ENCODE peak calls at places on chromosomes 5 and 9, in four cellular contexts. One of them, this sample, is unnamed. For H3K27me3, the result is how much of the 10 kb centered on the place peaks cover.

GRCh38 chr9:88741335-88741734 is 206.4 kb downstream of the NXNL2 start:
- DNase-seq in SK-N-SH: no peak
- DNase-seq in Peyer's patch: no peak
- DNase-seq in psoas muscle: no peak
- DNase-seq in this sample: peak

GRCh38 chr5:125357660-125358059 is 611.2 kb upstream of the ZNF608 start:
- DNase-seq in SK-N-SH: no peak
- DNase-seq in Peyer's patch: no peak
- DNase-seq in psoas muscle: no peak
- DNase-seq in this sample: no peak

GRCh38 chr5:39076757-39077475 is 2.7 kb upstream of the RICTOR start:
- DNase-seq in SK-N-SH: no peak
- DNase-seq in Peyer's patch: no peak
- DNase-seq in psoas muscle: no peak
- DNase-seq in this sample: no peak

GRCh38 chr9:21657966-21658667 is 144.3 kb upstream of the MTAP start:
- DNase-seq in SK-N-SH: no peak
- DNase-seq in Peyer's patch: no peak
- DNase-seq in psoas muscle: no peak
- DNase-seq in this sample: no peak

GRCh38 chr9:70093944-70094343 is 50.3 kb downstream of the MAMDC2 start:
- DNase-seq in SK-N-SH: no peak
- DNase-seq in Peyer's patch: no peak
- DNase-seq in psoas muscle: no peak
- DNase-seq in this sample: no peak

GRCh38 chr9:124771867-124772621 is 933 bp upstream of the NR6A1 start:
- DNase-seq in SK-N-SH: peak
- DNase-seq in Peyer's patch: peak
- DNase-seq in psoas muscle: peak
- DNase-seq in this sample: peak

GRCh38 chr5:31750215-31750614 is 111.3 kb downstream of the PDZD2 start:
- DNase-seq in SK-N-SH: no peak
- DNase-seq in Peyer's patch: no peak
- DNase-seq in psoas muscle: no peak
- DNase-seq in this sample: no peak

GRCh38 chr9:116087246-116087645 is 66.3 kb upstream of the PAPPA start:
- DNase-seq in SK-N-SH: no peak
- DNase-seq in Peyer's patch: no peak
- DNase-seq in psoas muscle: peak
- DNase-seq in this sample: no peak

GRCh38 chr5:158841918-158842317 is 257.8 kb downstream of the EBF1 start:
- DNase-seq in SK-N-SH: no peak
- DNase-seq in Peyer's patch: no peak
- DNase-seq in psoas muscle: no peak
- DNase-seq in this sample: no peak

GRCh38 chr5:14664270-14665109 is at the start of gene OTULIN:
- DNase-seq in SK-N-SH: peak
- DNase-seq in Peyer's patch: peak
- DNase-seq in psoas muscle: peak
- DNase-seq in this sample: peak

GRCh38 chr9:137172907-137173794 is 1.3 kb upstream of the TMEM210 start:
- DNase-seq in SK-N-SH: peak
- DNase-seq in Peyer's patch: no peak
- DNase-seq in psoas muscle: no peak
- DNase-seq in this sample: peak

GRCh38 chr9:71704806-71705205 is 63.5 kb downstream of the CEMIP2 start:
- DNase-seq in SK-N-SH: no peak
- DNase-seq in Peyer's patch: no peak
- DNase-seq in psoas muscle: no peak
- DNase-seq in this sample: no peak

GRCh38 chr5:125603321-125603720 is 819.9 kb upstream of the GRAMD2B start:
- DNase-seq in SK-N-SH: no peak
- DNase-seq in Peyer's patch: no peak
- DNase-seq in psoas muscle: no peak
- DNase-seq in this sample: no peak

GRCh38 chr5:2149196-2149541 is 266.4 kb upstream of the IRX4 start:
- DNase-seq in SK-N-SH: no peak
- DNase-seq in Peyer's patch: no peak
- DNase-seq in psoas muscle: no peak
- DNase-seq in this sample: peak

GRCh38 chr9:23812673-23813072 is 13.4 kb downstream of the ELAVL2 start:
- DNase-seq in SK-N-SH: no peak
- DNase-seq in Peyer's patch: no peak
- DNase-seq in psoas muscle: no peak
- DNase-seq in this sample: no peak

GRCh38 chr9:19492775-19493173 is 84.0 kb downstream of the ACER2 start:
- DNase-seq in SK-N-SH: no peak
- DNase-seq in Peyer's patch: no peak
- DNase-seq in psoas muscle: no peak
- DNase-seq in this sample: no peak

GRCh38 chr9:1042466-1042865 is 7.7 kb upstream of the DMRT2 start:
- DNase-seq in SK-N-SH: peak
- DNase-seq in Peyer's patch: no peak
- DNase-seq in psoas muscle: peak
- DNase-seq in this sample: peak

GRCh38 chr5:647311-647710 is 35.2 kb downstream of the CEP72 start:
- DNase-seq in SK-N-SH: no peak
- DNase-seq in Peyer's patch: no peak
- DNase-seq in psoas muscle: no peak
- DNase-seq in this sample: no peak

GRCh38 chr5:96823900-96824351 is 16.2 kb upstream of the ERAP1 start:
- DNase-seq in SK-N-SH: peak
- DNase-seq in Peyer's patch: no peak
- DNase-seq in psoas muscle: no peak
- DNase-seq in this sample: no peak

GRCh38 chr5:89350684-89351083 is 467.7 kb upstream of the MEF2C start:
- DNase-seq in SK-N-SH: no peak
- DNase-seq in Peyer's patch: no peak
- DNase-seq in psoas muscle: no peak
- DNase-seq in this sample: no peak

GRCh38 chr9:135769489-135770202 is 67.7 kb downstream of the KCNT1 start:
- DNase-seq in SK-N-SH: no peak
- DNase-seq in Peyer's patch: no peak
- DNase-seq in psoas muscle: no peak
- DNase-seq in this sample: peak

GRCh38 chr9:16626577-16627130 is 243.8 kb downstream of the BNC2 start:
- DNase-seq in SK-N-SH: no peak
- DNase-seq in Peyer's patch: no peak
- DNase-seq in psoas muscle: peak
- DNase-seq in this sample: peak

GRCh38 chr5:32767948-32768427 is 56.9 kb downstream of the NPR3 start:
- DNase-seq in SK-N-SH: no peak
- DNase-seq in Peyer's patch: no peak
- DNase-seq in psoas muscle: no peak
- DNase-seq in this sample: no peak

GRCh38 chr9:131610231-131610761 is 65.0 kb downstream of the PRRT1B start:
- DNase-seq in SK-N-SH: no peak
- DNase-seq in Peyer's patch: no peak
- DNase-seq in psoas muscle: no peak
- DNase-seq in this sample: no peak

GRCh38 chr5:173886157-173886556 is 2.0 kb upstream of the CPEB4 start:
- DNase-seq in SK-N-SH: no peak
- DNase-seq in Peyer's patch: no peak
- DNase-seq in psoas muscle: no peak
- DNase-seq in this sample: no peak

GRCh38 chr9:123445981-123446610 is 90.1 kb downstream of the CRB2 start:
- DNase-seq in SK-N-SH: no peak
- DNase-seq in Peyer's patch: no peak
- DNase-seq in psoas muscle: no peak
- DNase-seq in this sample: no peak

GRCh38 chr5:178793156-178793555 is 62.7 kb upstream of the ZNF354A start:
- DNase-seq in SK-N-SH: peak
- DNase-seq in Peyer's patch: no peak
- DNase-seq in psoas muscle: no peak
- DNase-seq in this sample: peak

GRCh38 chr5:79183617-79184016 is 52.3 kb upstream of the JMY start:
- DNase-seq in SK-N-SH: no peak
- DNase-seq in Peyer's patch: no peak
- DNase-seq in psoas muscle: no peak
- DNase-seq in this sample: no peak

DNA sequence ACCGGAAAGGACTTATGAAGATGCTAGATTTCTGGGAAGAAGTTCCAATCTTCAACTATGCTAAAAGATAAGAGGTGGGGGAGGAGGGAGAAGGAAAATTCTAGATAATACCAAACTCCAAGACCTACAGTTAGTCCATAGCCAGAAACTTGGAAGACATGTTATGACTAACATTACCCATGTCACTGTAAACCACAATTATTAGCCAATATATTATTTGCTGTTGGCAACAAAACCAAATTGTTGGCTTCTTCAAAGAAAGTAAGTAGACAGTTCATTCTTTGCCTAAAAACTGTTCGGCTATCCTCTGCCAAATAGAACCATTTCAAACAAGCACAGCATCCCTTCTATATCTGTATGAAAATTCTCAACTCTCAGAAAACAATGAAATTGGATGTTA is 25.1 kb downstream of the PRLR start:
- DNase-seq in SK-N-SH: no peak
- DNase-seq in Peyer's patch: no peak
- DNase-seq in psoas muscle: no peak
- DNase-seq in this sample: no peak
- H3K4me3 ChIP-seq in SK-N-SH: no peak
- H3K4me3 ChIP-seq in Peyer's patch: no peak
- H3K4me3 ChIP-seq in psoas muscle: no peak
- H3K4me3 ChIP-seq in this sample: no peak

GRCh38 chr9:128250839-128251558 is 24.8 kb downstream of the GOLGA2 start:
- DNase-seq in SK-N-SH: no peak
- DNase-seq in Peyer's patch: no peak
- DNase-seq in psoas muscle: no peak
- DNase-seq in this sample: peak

GRCh38 chr9:128253991-128254346 is 21.8 kb downstream of the GOLGA2 start:
- DNase-seq in SK-N-SH: no peak
- DNase-seq in Peyer's patch: no peak
- DNase-seq in psoas muscle: no peak
- DNase-seq in this sample: peak

GRCh38 chr9:128253140-128253990 is 22.4 kb downstream of the GOLGA2 start:
- DNase-seq in SK-N-SH: no peak
- DNase-seq in Peyer's patch: peak
- DNase-seq in psoas muscle: no peak
- DNase-seq in this sample: peak

GRCh38 chr9:128251701-128252100 is 24.1 kb downstream of the GOLGA2 start:
- DNase-seq in SK-N-SH: no peak
- DNase-seq in Peyer's patch: no peak
- DNase-seq in psoas muscle: no peak
- DNase-seq in this sample: peak

DNA sequence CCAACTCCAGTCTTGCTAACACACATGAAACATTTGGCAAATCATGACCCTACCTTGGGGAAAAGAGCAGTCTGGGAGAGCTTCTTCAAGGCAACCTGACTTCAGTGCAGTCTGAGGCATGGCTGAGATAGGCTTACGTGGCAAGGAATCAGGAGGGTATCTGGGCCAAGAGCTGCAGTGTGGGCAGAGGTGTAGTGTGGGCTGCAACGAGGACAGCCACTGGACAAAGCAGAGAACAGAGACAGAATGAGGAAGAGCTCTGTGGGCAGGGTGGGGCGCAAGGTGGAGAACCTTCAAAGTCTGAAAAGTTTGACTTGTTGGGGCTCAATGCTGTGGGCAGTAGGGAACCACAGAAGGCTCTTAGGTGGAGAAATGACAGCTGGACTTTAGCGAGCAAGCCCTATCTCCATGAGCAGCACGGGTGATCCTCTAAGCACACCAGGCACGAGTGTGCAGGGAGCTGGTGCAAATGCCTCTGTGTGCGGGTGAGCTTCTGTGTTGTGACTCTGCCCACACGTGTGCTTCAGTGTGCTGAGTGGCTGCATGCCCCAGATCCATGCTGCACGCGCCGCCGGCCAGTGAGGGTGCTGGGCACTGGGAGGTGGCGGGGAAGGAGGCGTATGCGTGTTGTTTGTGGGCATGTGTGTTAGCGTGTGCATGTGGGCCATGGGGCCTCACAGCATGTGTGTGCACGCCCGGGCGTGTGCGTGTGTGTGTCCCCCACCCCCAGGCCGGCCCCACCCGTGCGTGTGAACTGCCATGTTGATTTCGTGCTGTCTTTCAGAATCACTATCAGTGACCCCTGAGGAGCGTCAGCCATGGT is 23.3 kb downstream of the GOLGA2 start:
- DNase-seq in SK-N-SH: no peak
- DNase-seq in Peyer's patch: no peak
- DNase-seq in psoas muscle: no peak
- DNase-seq in this sample: no peak
- H3K27me3 ChIP-seq in SK-N-SH: under half
- H3K27me3 ChIP-seq in Peyer's patch: under half
- H3K27me3 ChIP-seq in psoas muscle: under half
- H3K27me3 ChIP-seq in this sample: under half

GRCh38 chr9:92962303-92962649 is 15.0 kb downstream of the FGD3 start:
- DNase-seq in SK-N-SH: no peak
- DNase-seq in Peyer's patch: no peak
- DNase-seq in psoas muscle: no peak
- DNase-seq in this sample: no peak

GRCh38 chr9:92962846-92963245 is 15.5 kb downstream of the FGD3 start:
- DNase-seq in SK-N-SH: no peak
- DNase-seq in Peyer's patch: no peak
- DNase-seq in psoas muscle: no peak
- DNase-seq in this sample: no peak

GRCh38 chr9:92964607-92964975 is 17.3 kb downstream of the FGD3 start:
- DNase-seq in SK-N-SH: no peak
- DNase-seq in Peyer's patch: no peak
- DNase-seq in psoas muscle: no peak
- DNase-seq in this sample: no peak

GRCh38 chr9:92964981-92965758 is 17.8 kb downstream of the FGD3 start:
- DNase-seq in SK-N-SH: no peak
- DNase-seq in Peyer's patch: peak
- DNase-seq in psoas muscle: no peak
- DNase-seq in this sample: no peak

DNA sequence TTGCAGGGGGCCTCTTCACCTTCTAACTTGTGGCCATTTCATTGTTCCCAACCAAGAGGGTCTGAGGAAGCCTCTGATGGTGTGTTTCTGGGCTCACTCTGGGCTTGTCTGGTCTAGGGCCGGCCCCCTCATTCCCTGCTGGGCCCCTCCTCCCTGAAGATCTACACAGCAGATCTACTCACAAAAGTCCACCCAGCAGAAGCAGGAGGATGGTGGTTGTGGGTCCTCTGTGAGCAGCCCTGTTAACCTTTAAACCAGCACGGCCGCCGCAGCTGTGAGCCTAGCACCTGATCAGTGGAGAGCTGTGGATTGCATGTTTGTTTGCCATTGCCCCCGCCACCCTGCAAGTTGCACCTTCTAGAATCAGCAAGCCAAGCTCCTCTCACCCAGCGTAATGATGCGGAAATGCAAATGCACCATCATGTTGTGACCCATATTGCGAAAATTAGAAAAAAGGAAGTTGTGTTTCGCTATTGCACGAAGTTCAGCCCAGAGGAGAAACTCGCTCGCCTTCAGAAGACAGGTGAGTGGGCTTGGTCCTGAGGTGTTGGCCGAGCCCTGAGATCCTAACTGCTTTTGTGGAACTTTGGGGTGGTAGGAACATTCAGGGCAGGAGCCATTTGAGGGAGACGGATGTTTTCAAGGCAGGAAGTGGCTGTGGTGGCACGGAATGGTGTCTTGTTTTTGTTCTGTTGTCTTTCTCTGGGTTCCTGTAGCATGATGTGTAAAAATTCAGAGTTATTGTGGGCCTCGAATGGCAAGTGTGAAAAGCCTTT is 16.7 kb downstream of the FGD3 start:
- DNase-seq in SK-N-SH: no peak
- DNase-seq in Peyer's patch: peak
- DNase-seq in psoas muscle: no peak
- DNase-seq in this sample: no peak
- H3K4me3 ChIP-seq in SK-N-SH: no peak
- H3K4me3 ChIP-seq in Peyer's patch: peak
- H3K4me3 ChIP-seq in psoas muscle: peak
- H3K4me3 ChIP-seq in this sample: no peak

GRCh38 chr9:132776891-132777290 is 101.2 kb downstream of the AK8 start:
- DNase-seq in SK-N-SH: no peak
- DNase-seq in Peyer's patch: no peak
- DNase-seq in psoas muscle: no peak
- DNase-seq in this sample: no peak
- H3K27me3 ChIP-seq in SK-N-SH: under half
- H3K27me3 ChIP-seq in Peyer's patch: under half
- H3K27me3 ChIP-seq in psoas muscle: under half
- H3K27me3 ChIP-seq in this sample: under half

This sample was measured in H7.